ENCODE peak calls at places on chromosomes 7 and 10, in six cellular contexts. One of them, this sample, is unnamed.

GRCh38 chr7:150406311-150406564 is 27.1 kb downstream of the ZNF775 start:
- DNase-seq in GDM1: no peak
- DNase-seq in KG1: no peak
- DNase-seq in activated CD8-positive, alpha-beta memory T cell treated with anti-CD3 and anti-CD28 coated beads, Interleukin-2, amount 50 U/mL, for 48 hours: no peak
- DNase-seq in MG63: no peak
- DNase-seq in NCI-H2107: no peak
- DNase-seq in this sample: no peak

GRCh38 chr7:27156901-27157716 is 634 bp upstream of the HOXA7 start:
- DNase-seq in MG63: no peak
- DNase-seq in NCI-H2107: no peak
- DNase-seq in KG1: no peak
- DNase-seq in activated CD8-positive, alpha-beta memory T cell treated with anti-CD3 and anti-CD28 coated beads, Interleukin-2, amount 50 U/mL, for 48 hours: peak
- DNase-seq in GDM1: no peak
- DNase-seq in this sample: no peak

GRCh38 chr7:36408589-36408988 is 18.9 kb downstream of the ANLN start:
- DNase-seq in MG63: no peak
- DNase-seq in KG1: no peak
- DNase-seq in NCI-H2107: no peak
- DNase-seq in activated CD8-positive, alpha-beta memory T cell treated with anti-CD3 and anti-CD28 coated beads, Interleukin-2, amount 50 U/mL, for 48 hours: no peak
- DNase-seq in GDM1: no peak
- DNase-seq in this sample: no peak

GRCh38 chr7:157250605-157251228 is 86.1 kb upstream of the DNAJB6 start:
- DNase-seq in NCI-H2107: peak
- DNase-seq in GDM1: no peak
- DNase-seq in KG1: peak
- DNase-seq in activated CD8-positive, alpha-beta memory T cell treated with anti-CD3 and anti-CD28 coated beads, Interleukin-2, amount 50 U/mL, for 48 hours: no peak
- DNase-seq in MG63: peak
- DNase-seq in this sample: no peak

GRCh38 chr10:100186253-100186780 is 488 bp upstream of the ERLIN1 start:
- DNase-seq in KG1: peak
- DNase-seq in activated CD8-positive, alpha-beta memory T cell treated with anti-CD3 and anti-CD28 coated beads, Interleukin-2, amount 50 U/mL, for 48 hours: peak
- DNase-seq in GDM1: peak
- DNase-seq in NCI-H2107: no peak
- DNase-seq in MG63: peak
- DNase-seq in this sample: no peak

GRCh38 chr7:36406156-36406555 is 16.5 kb downstream of the ANLN start:
- DNase-seq in GDM1: no peak
- DNase-seq in MG63: no peak
- DNase-seq in KG1: no peak
- DNase-seq in activated CD8-positive, alpha-beta memory T cell treated with anti-CD3 and anti-CD28 coated beads, Interleukin-2, amount 50 U/mL, for 48 hours: no peak
- DNase-seq in NCI-H2107: no peak
- DNase-seq in this sample: no peak

GRCh38 chr7:3404490-3404889 is 103.4 kb downstream of the SDK1 start:
- DNase-seq in GDM1: no peak
- DNase-seq in KG1: no peak
- DNase-seq in NCI-H2107: no peak
- DNase-seq in activated CD8-positive, alpha-beta memory T cell treated with anti-CD3 and anti-CD28 coated beads, Interleukin-2, amount 50 U/mL, for 48 hours: no peak
- DNase-seq in MG63: no peak
- DNase-seq in this sample: peak

GRCh38 chr10:11260136-11260535 is 242.5 kb downstream of the CELF2 start:
- DNase-seq in GDM1: no peak
- DNase-seq in MG63: no peak
- DNase-seq in NCI-H2107: no peak
- DNase-seq in activated CD8-positive, alpha-beta memory T cell treated with anti-CD3 and anti-CD28 coated beads, Interleukin-2, amount 50 U/mL, for 48 hours: peak
- DNase-seq in KG1: no peak
- DNase-seq in this sample: no peak

GRCh38 chr10:124558901-124559321 is 97.3 kb downstream of the LHPP start:
- DNase-seq in MG63: no peak
- DNase-seq in NCI-H2107: no peak
- DNase-seq in activated CD8-positive, alpha-beta memory T cell treated with anti-CD3 and anti-CD28 coated beads, Interleukin-2, amount 50 U/mL, for 48 hours: no peak
- DNase-seq in KG1: no peak
- DNase-seq in GDM1: no peak
- DNase-seq in this sample: no peak

GRCh38 chr10:54665122-54665521 is 135.9 kb downstream of the PCDH15 start:
- DNase-seq in GDM1: no peak
- DNase-seq in NCI-H2107: no peak
- DNase-seq in KG1: no peak
- DNase-seq in activated CD8-positive, alpha-beta memory T cell treated with anti-CD3 and anti-CD28 coated beads, Interleukin-2, amount 50 U/mL, for 48 hours: no peak
- DNase-seq in MG63: no peak
- DNase-seq in this sample: no peak

GRCh38 chr10:131041361-131041916 is 270.1 kb downstream of the TCERG1L start:
- DNase-seq in GDM1: no peak
- DNase-seq in NCI-H2107: no peak
- DNase-seq in KG1: no peak
- DNase-seq in activated CD8-positive, alpha-beta memory T cell treated with anti-CD3 and anti-CD28 coated beads, Interleukin-2, amount 50 U/mL, for 48 hours: no peak
- DNase-seq in MG63: no peak
- DNase-seq in this sample: peak

GRCh38 chr10:2938869-2939268 is 128.5 kb upstream of the PFKP start:
- DNase-seq in GDM1: no peak
- DNase-seq in KG1: no peak
- DNase-seq in activated CD8-positive, alpha-beta memory T cell treated with anti-CD3 and anti-CD28 coated beads, Interleukin-2, amount 50 U/mL, for 48 hours: no peak
- DNase-seq in MG63: no peak
- DNase-seq in NCI-H2107: no peak
- DNase-seq in this sample: no peak

GRCh38 chr10:67005981-67006380 is 80.1 kb downstream of the LRRTM3 start:
- DNase-seq in NCI-H2107: no peak
- DNase-seq in GDM1: no peak
- DNase-seq in MG63: no peak
- DNase-seq in KG1: no peak
- DNase-seq in activated CD8-positive, alpha-beta memory T cell treated with anti-CD3 and anti-CD28 coated beads, Interleukin-2, amount 50 U/mL, for 48 hours: no peak
- DNase-seq in this sample: no peak

GRCh38 chr10:70761031-70761601 is 24.1 kb downstream of the TBATA start:
- DNase-seq in activated CD8-positive, alpha-beta memory T cell treated with anti-CD3 and anti-CD28 coated beads, Interleukin-2, amount 50 U/mL, for 48 hours: no peak
- DNase-seq in NCI-H2107: no peak
- DNase-seq in GDM1: no peak
- DNase-seq in KG1: no peak
- DNase-seq in MG63: no peak
- DNase-seq in this sample: no peak

GRCh38 chr10:132859084-132859855 is 73.3 kb upstream of the NKX6-2 start:
- DNase-seq in GDM1: no peak
- DNase-seq in KG1: no peak
- DNase-seq in MG63: no peak
- DNase-seq in NCI-H2107: no peak
- DNase-seq in activated CD8-positive, alpha-beta memory T cell treated with anti-CD3 and anti-CD28 coated beads, Interleukin-2, amount 50 U/mL, for 48 hours: no peak
- DNase-seq in this sample: no peak

GRCh38 chr10:34156781-34157425 is 658.2 kb downstream of the PARD3 start:
- DNase-seq in MG63: peak
- DNase-seq in NCI-H2107: no peak
- DNase-seq in KG1: no peak
- DNase-seq in activated CD8-positive, alpha-beta memory T cell treated with anti-CD3 and anti-CD28 coated beads, Interleukin-2, amount 50 U/mL, for 48 hours: no peak
- DNase-seq in GDM1: no peak
- DNase-seq in this sample: no peak

GRCh38 chr7:122040147-122040546 is 103.9 kb downstream of the AASS start:
- DNase-seq in MG63: no peak
- DNase-seq in NCI-H2107: no peak
- DNase-seq in GDM1: no peak
- DNase-seq in KG1: no peak
- DNase-seq in activated CD8-positive, alpha-beta memory T cell treated with anti-CD3 and anti-CD28 coated beads, Interleukin-2, amount 50 U/mL, for 48 hours: no peak
- DNase-seq in this sample: no peak

GRCh38 chr7:155297517-155298287 is at the start of gene INSIG1:
- DNase-seq in KG1: peak
- DNase-seq in GDM1: peak
- DNase-seq in MG63: peak
- DNase-seq in activated CD8-positive, alpha-beta memory T cell treated with anti-CD3 and anti-CD28 coated beads, Interleukin-2, amount 50 U/mL, for 48 hours: peak
- DNase-seq in NCI-H2107: peak
- DNase-seq in this sample: peak

GRCh38 chr7:99143853-99144672 is at the start of gene SMURF1:
- DNase-seq in KG1: no peak
- DNase-seq in MG63: peak
- DNase-seq in activated CD8-positive, alpha-beta memory T cell treated with anti-CD3 and anti-CD28 coated beads, Interleukin-2, amount 50 U/mL, for 48 hours: peak
- DNase-seq in NCI-H2107: peak
- DNase-seq in GDM1: peak
- DNase-seq in this sample: peak

GRCh38 chr7:123749537-123749857 is 694 bp upstream of the WASL start:
- DNase-seq in activated CD8-positive, alpha-beta memory T cell treated with anti-CD3 and anti-CD28 coated beads, Interleukin-2, amount 50 U/mL, for 48 hours: no peak
- DNase-seq in MG63: peak
- DNase-seq in KG1: peak
- DNase-seq in NCI-H2107: no peak
- DNase-seq in GDM1: peak
- DNase-seq in this sample: no peak

GRCh38 chr7:7157177-7157886 is 25.0 kb upstream of the C1GALT1 start:
- DNase-seq in GDM1: peak
- DNase-seq in NCI-H2107: no peak
- DNase-seq in activated CD8-positive, alpha-beta memory T cell treated with anti-CD3 and anti-CD28 coated beads, Interleukin-2, amount 50 U/mL, for 48 hours: peak
- DNase-seq in MG63: peak
- DNase-seq in KG1: no peak
- DNase-seq in this sample: no peak

GRCh38 chr7:78368781-78369180 is 570.2 kb downstream of the PHTF2 start:
- DNase-seq in GDM1: no peak
- DNase-seq in MG63: no peak
- DNase-seq in activated CD8-positive, alpha-beta memory T cell treated with anti-CD3 and anti-CD28 coated beads, Interleukin-2, amount 50 U/mL, for 48 hours: no peak
- DNase-seq in NCI-H2107: no peak
- DNase-seq in KG1: no peak
- DNase-seq in this sample: no peak

GRCh38 chr10:84329094-84329611 is 764 bp downstream of the CCSER2 start:
- DNase-seq in KG1: peak
- DNase-seq in NCI-H2107: no peak
- DNase-seq in GDM1: no peak
- DNase-seq in activated CD8-positive, alpha-beta memory T cell treated with anti-CD3 and anti-CD28 coated beads, Interleukin-2, amount 50 U/mL, for 48 hours: peak
- DNase-seq in MG63: peak
- DNase-seq in this sample: no peak

GRCh38 chr10:116741391-116742351 is 695 bp downstream of the HSPA12A start:
- DNase-seq in MG63: peak
- DNase-seq in NCI-H2107: no peak
- DNase-seq in GDM1: no peak
- DNase-seq in KG1: no peak
- DNase-seq in activated CD8-positive, alpha-beta memory T cell treated with anti-CD3 and anti-CD28 coated beads, Interleukin-2, amount 50 U/mL, for 48 hours: no peak
- DNase-seq in this sample: no peak

GRCh38 chr10:63491558-63492316 is 26.0 kb upstream of the JMJD1C start:
- DNase-seq in GDM1: no peak
- DNase-seq in MG63: peak
- DNase-seq in activated CD8-positive, alpha-beta memory T cell treated with anti-CD3 and anti-CD28 coated beads, Interleukin-2, amount 50 U/mL, for 48 hours: no peak
- DNase-seq in KG1: no peak
- DNase-seq in NCI-H2107: no peak
- DNase-seq in this sample: no peak

GRCh38 chr10:60377955-60378354 is 11.7 kb downstream of the ANK3 start:
- DNase-seq in KG1: no peak
- DNase-seq in GDM1: no peak
- DNase-seq in MG63: no peak
- DNase-seq in activated CD8-positive, alpha-beta memory T cell treated with anti-CD3 and anti-CD28 coated beads, Interleukin-2, amount 50 U/mL, for 48 hours: no peak
- DNase-seq in NCI-H2107: no peak
- DNase-seq in this sample: no peak

GRCh38 chr10:74995806-74996205 is 115.7 kb upstream of the SAMD8 start:
- DNase-seq in activated CD8-positive, alpha-beta memory T cell treated with anti-CD3 and anti-CD28 coated beads, Interleukin-2, amount 50 U/mL, for 48 hours: no peak
- DNase-seq in KG1: no peak
- DNase-seq in GDM1: no peak
- DNase-seq in NCI-H2107: no peak
- DNase-seq in MG63: no peak
- DNase-seq in this sample: no peak

GRCh38 chr10:19168584-19168983 is 120.0 kb downstream of the MALRD1 start:
- DNase-seq in MG63: peak
- DNase-seq in KG1: no peak
- DNase-seq in GDM1: no peak
- DNase-seq in NCI-H2107: no peak
- DNase-seq in activated CD8-positive, alpha-beta memory T cell treated with anti-CD3 and anti-CD28 coated beads, Interleukin-2, amount 50 U/mL, for 48 hours: no peak
- DNase-seq in this sample: no peak

This sample was measured in DMS79.